ENCODE peak calls at places on chromosomes 11 and 22, in nine cellular contexts. Y is PC-3; R is small intestine; N is neuronal stem cell; P is AG04450; W is T1000; G is HS-5; O is activated CD4-positive, CD25-positive, alpha-beta regulatory T cell treated with anti-CD3 and anti-CD28 coated beads, Interleukin-2, amount 50 U/mL, for 16 hours; D is naive thymus-derived CD4-positive, alpha-beta T cell. Q is an unnamed sample.

GRCh38 chr11:109547356-109548027 is 125.5 kb downstream of the C11orf87 start:
- DNase-seq in Y (peak; percentile 78), R (no peak), N (no peak), P (peak; percentile 27), W (no peak), G (peak; percentile 75), O (no peak), D (no peak), Q (no peak)

GRCh38 chr11:67344264-67344663 is 9.1 kb downstream of the POLD4 start:
- DNase-seq in Y (no peak), R (no peak), N (no peak), P (no peak), W (no peak), G (no peak), O (no peak), D (peak; percentile 25), Q (no peak)

GRCh38 chr11:66546966-66547661 is 411 bp downstream of the ACTN3 start:
- DNase-seq in Y (no peak), R (no peak), N (peak; percentile 29), P (no peak), W (no peak), G (no peak), O (no peak), D (no peak), Q (no peak)

GRCh38 chr11:13169709-13170108 is 107.9 kb upstream of the BMAL1 start:
- DNase-seq in Y (peak; percentile 85), R (no peak), N (no peak), P (peak; percentile 81), W (no peak), G (peak; percentile 60), O (no peak), D (no peak), Q (peak; percentile 94)

GRCh38 chr11:67098799-67099198 is 20.3 kb upstream of the KDM2A start:
- DNase-seq in Y (no peak), R (no peak), N (no peak), P (no peak), W (no peak), G (no peak), O (no peak), D (no peak), Q (no peak)

GRCh38 chr22:20015971-20016733 is 471 bp downstream of the ARVCF start:
- DNase-seq in Y (peak; percentile 12), R (no peak), N (no peak), P (no peak), W (no peak), G (no peak), O (no peak), D (no peak), Q (peak; percentile 62)

GRCh38 chr11:128135451-128135850 is 451.9 kb downstream of the ETS1 start:
- DNase-seq in Y (peak; percentile 61), R (no peak), N (peak; percentile 48), P (no peak), W (no peak), G (no peak), O (no peak), D (no peak), Q (peak; percentile 57)

GRCh38 chr11:78040691-78041379 is 17.8 kb upstream of the KCTD14 start:
- DNase-seq in Y (peak; percentile 41), R (peak; percentile 36), N (no peak), P (no peak), W (no peak), G (no peak), O (no peak), D (no peak), Q (no peak)

GRCh38 chr11:121420398-121420797 is 31.7 kb upstream of the SORL1 start:
- DNase-seq in Y (no peak), R (no peak), N (no peak), P (no peak), W (no peak), G (no peak), O (no peak), D (no peak), Q (no peak)

GRCh38 chr11:30984442-30984816 is 385.1 kb downstream of the DCDC1 start:
- DNase-seq in Y (no peak), R (no peak), N (no peak), P (no peak), W (no peak), G (peak; percentile 49), O (no peak), D (no peak), Q (peak; percentile 28)

GRCh38 chr11:111253630-111254029 is 8.1 kb downstream of the POU2AF2 start:
- DNase-seq in Y (no peak), R (no peak), N (no peak), P (no peak), W (no peak), G (no peak), O (no peak), D (no peak), Q (no peak)

GRCh38 chr11:60912223-60912850 is 1.6 kb upstream of the TMEM109 start:
- DNase-seq in Y (no peak), R (no peak), N (no peak), P (no peak), W (no peak), G (no peak), O (no peak), D (peak; percentile 71), Q (no peak)

Q was measured in cardiac muscle cell.